ENCODE peak calls at places on chromosomes 13 and 19, in eight cellular contexts. F is trophoblast cell; C is H9; K is thoracic aorta; S is CD8-positive, alpha-beta T cell; Y is Panc1; B is transverse colon; V is esophagus squamous epithelium. P is an unnamed sample.

GRCh38 chr13:33871207-33872004 is 53.5 kb downstream of the RFC3 start:
- DNase-seq in F (no peak), C (no peak), K (no peak), S (no peak), Y (no peak), B (no peak), V (no peak), P (no peak)

GRCh38 chr19:45472557-45473365 is 5.0 kb downstream of the FOSB start:
- DNase-seq in F (peak; percentile 81), C (no peak), K (no peak), S (peak; percentile 40), Y (no peak), B (no peak), V (no peak), P (no peak)

GRCh38 chr19:55426042-55426441 is 17.1 kb downstream of the SHISA7 start:
- DNase-seq in F (no peak), C (no peak), K (no peak), S (no peak), Y (no peak), B (no peak), V (no peak), P (peak; percentile 70)

GRCh38 chr13:107025991-107026390 is 458.1 kb upstream of the ARGLU1 start:
- DNase-seq in F (peak; percentile 78), C (no peak), K (peak; percentile 81), S (no peak), Y (no peak), B (no peak), V (no peak), P (no peak)

GRCh38 chr13:99000137-99000536 is 22.3 kb upstream of the DOCK9 start:
- DNase-seq in F (no peak), C (no peak), K (no peak), S (no peak), Y (no peak), B (no peak), V (no peak), P (no peak)

GRCh38 chr13:57633950-57634828 is 2.6 kb downstream of the PCDH17 start:
- DNase-seq in F (no peak), C (peak; percentile 67), K (no peak), S (no peak), Y (no peak), B (no peak), V (no peak), P (peak; percentile 65)

GRCh38 chr13:48775804-48776203 is 122.1 kb downstream of the CYSLTR2 start:
- DNase-seq in F (peak; percentile 64), C (no peak), K (no peak), S (no peak), Y (no peak), B (no peak), V (no peak), P (no peak)

GRCh38 chr19:15288146-15288963 is 44.0 kb downstream of the BRD4 start:
- DNase-seq in F (no peak), C (no peak), K (no peak), S (no peak), Y (no peak), B (no peak), V (no peak), P (no peak)

GRCh38 chr19:35377656-35378055 is 6.8 kb downstream of the GPR42 start:
- DNase-seq in F (no peak), C (no peak), K (no peak), S (no peak), Y (no peak), B (no peak), V (no peak), P (no peak)

GRCh38 chr19:42762782-42763181 is 2.7 kb downstream of the PSG8 start:
- DNase-seq in F (no peak), C (no peak), K (no peak), S (no peak), Y (no peak), B (no peak), V (no peak), P (no peak)

GRCh38 chr13:43924549-43925245 is 45.0 kb downstream of the LACC1 start:
- DNase-seq in F (no peak), C (no peak), K (no peak), S (no peak), Y (no peak), B (no peak), V (no peak), P (no peak)

GRCh38 chr13:86757236-86757978 is 913.8 kb upstream of the SLITRK5 start:
- DNase-seq in F (no peak), C (peak; percentile 67), K (no peak), S (no peak), Y (no peak), B (no peak), V (no peak), P (no peak)

GRCh38 chr19:2719910-2720776 is 1.0 kb downstream of the DIRAS1 start:
- DNase-seq in F (no peak), C (peak; percentile 63), K (no peak), S (no peak), Y (no peak), B (no peak), V (no peak), P (peak; percentile 99)

DNA sequence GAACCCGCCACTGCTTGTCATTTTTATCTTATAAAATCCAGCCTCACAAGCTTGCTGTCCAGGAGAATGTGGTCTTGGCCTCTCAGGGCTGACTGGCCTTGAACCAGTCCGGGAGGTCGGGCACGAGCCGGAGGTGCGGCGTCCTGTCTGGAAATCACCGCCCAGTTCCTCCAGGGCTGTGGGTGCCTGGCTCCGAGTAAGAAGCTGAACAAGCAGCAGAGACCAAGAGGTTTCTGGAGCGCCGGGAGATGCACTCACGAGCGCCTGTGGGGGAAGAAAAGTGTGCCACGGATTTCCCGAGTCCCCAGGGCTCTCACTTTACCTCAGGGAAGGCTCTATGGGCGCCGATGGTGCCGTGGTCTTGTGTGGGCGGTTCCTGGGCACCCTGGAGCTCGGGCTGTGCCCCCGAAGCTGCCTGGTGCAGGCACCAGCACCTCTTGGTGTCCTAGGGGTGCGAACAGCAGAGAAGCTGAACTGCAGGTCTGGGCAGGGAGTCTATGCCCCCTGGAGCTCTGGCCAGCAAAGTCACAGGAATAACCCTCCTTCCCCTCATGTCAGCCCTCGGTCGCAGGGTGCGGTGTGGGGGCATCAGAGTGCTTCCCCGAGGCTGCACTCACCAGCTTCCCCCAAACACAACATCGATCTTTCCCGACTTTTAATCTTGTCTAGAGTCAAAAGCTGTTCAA is 50.0 kb downstream of the GAS6 start:
- DNase-seq in F (no peak), C (no peak), K (no peak), S (no peak), Y (no peak), B (no peak), V (no peak), P (no peak)
- H3K27ac ChIP-seq in F (no peak overlapping the region), C (no peak overlapping the region), K (peak overlapping the region; percentile 47), S (no peak overlapping the region), Y (no peak overlapping the region), B (no peak overlapping the region), V (no peak overlapping the region), P (no peak overlapping the region)

DNA sequence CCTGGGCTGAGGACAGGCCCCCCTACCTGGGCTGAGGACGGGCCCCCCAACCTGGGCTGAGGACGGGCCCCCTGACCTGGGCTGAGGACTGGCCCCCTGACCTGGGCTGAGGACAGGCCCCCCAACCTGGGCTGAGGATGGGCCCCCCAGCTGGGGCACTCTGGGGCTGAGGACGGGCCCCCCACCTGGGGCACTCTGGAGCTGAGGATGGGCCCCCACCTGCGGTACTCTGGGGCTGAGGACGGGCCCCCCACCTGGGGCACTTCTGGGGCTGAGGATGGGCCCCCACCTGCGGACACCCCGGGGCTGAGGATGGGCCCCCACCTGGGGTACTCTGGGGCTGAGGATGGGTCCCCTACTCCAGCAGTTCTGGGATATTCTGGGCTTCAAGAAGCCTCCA is 65.5 kb downstream of the RASA3 start:
- DNase-seq in F (no peak), C (no peak), K (no peak), S (no peak), Y (no peak), B (no peak), V (no peak), P (no peak)
- H3K4me1 ChIP-seq in F (peaks cover 28% of the 10 kb centered on the region), C (no peaks in the 10 kb centered on the region), K (peaks cover 70% of the 10 kb centered on the region), S (peaks cover 63% of the 10 kb centered on the region), Y (peaks cover 57% of the 10 kb centered on the region), B (peaks cover 51% of the 10 kb centered on the region), V (peaks cover 27% of the 10 kb centered on the region), P (peaks cover 63% of the 10 kb centered on the region)

DNA sequence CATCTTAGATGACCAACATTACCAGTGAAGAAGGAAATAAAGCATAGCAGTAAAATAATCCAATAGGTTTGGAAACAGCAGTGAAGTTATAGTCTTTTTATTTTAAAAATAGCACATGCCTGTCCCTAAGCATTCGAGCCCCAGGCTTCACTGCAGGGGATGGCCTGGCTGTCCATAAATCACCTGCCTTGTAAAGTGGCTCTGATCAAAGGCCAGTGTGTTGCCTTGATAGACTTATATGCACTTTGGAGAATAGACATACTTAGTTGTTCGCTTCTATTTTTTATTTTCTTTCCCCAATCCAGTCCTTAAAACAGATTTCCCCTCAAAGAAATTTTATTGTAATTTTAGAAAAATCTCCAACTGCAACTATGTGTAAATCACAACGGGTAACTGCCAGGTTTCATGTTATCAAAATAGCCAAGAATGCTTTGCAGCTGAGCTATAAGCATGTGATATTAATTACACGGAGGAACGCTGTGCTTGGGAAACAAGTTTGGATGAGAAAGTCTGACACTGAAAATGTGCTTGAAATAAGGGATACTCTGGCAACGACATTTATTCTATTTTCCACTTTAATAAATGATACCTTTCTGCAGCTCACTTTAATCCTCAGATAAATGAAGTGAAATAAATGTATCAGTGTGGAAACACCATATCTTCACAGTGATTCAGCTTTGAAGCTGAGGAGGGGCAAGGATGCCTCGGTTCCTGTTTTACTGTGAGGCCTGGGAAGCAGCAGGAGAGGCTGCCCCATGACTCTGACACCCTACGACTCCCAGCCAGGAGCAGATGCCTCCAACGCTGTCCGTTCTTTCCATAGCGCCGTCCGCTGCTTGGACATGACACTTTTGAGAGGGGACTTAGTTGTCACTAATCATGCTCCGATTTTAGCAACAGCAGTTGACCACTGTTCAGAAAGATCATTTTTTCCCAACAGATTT is 5.5 kb upstream of the METTL21C start:
- DNase-seq in F (no peak), C (no peak), K (no peak), S (no peak), Y (no peak), B (no peak), V (no peak), P (no peak)
- H3K27ac ChIP-seq in F (peak overlapping the region; percentile 15), C (no peak overlapping the region), K (no peak overlapping the region), S (no peak overlapping the region), Y (no peak overlapping the region), B (no peak overlapping the region), V (no peak overlapping the region), P (no peak overlapping the region)

DNA sequence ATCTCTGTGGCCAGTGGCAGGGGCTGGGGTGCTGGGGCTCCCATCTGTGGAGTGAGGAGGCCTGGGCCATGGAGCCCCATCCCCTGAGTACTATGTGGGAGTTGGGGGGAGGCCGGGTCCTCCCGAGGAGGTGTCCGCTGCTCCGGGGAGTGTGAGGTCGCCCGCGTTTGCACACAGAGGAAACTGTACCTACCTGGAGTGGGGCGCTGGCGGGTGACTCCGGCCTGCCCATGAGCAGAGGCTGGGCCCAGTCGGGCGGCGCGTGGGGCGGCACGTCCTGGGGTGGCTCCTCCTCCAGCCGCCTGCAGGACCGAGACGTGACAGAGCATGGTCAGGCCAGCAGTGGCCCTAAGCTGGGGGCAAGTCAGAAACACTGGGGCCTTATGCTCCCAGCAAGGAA is 33.8 kb upstream of the MATK start:
- DNase-seq in F (no peak), C (no peak), K (no peak), S (no peak), Y (no peak), B (no peak), V (no peak), P (peak; percentile 90)
- H3K4me1 ChIP-seq in F (no peaks in the 10 kb centered on the region), C (no peaks in the 10 kb centered on the region), K (no peaks in the 10 kb centered on the region), S (peaks cover 37% of the 10 kb centered on the region), Y (no peaks in the 10 kb centered on the region), B (no peaks in the 10 kb centered on the region), V (no peaks in the 10 kb centered on the region), P (no peaks in the 10 kb centered on the region)

GRCh38 chr13:23182142-23182541 is 1.4 kb downstream of the SGCG start:
- DNase-seq in F (no peak), C (no peak), K (no peak), S (no peak), Y (no peak), B (no peak), V (no peak), P (peak; percentile 18)
- H3K27ac ChIP-seq in F (no peak overlapping the region), C (no peak overlapping the region), K (no peak overlapping the region), S (no peak overlapping the region), Y (no peak overlapping the region), B (no peak overlapping the region), V (no peak overlapping the region), P (no peak overlapping the region)